ENCODE peak calls at places on chromosomes 3 and 15, in seven cellular contexts. Q, D, W, S, Y, X and P are unnamed samples.

GRCh38 chr3:163671201-163671600 is 1407.1 kb downstream of the SI start:
- DNase-seq in Q (no peak), D (no peak), W (no peak), S (no peak), Y (no peak), X (no peak), P (no peak)

GRCh38 chr3:87227835-87228144 is 681 bp downstream of the CHMP2B start:
- DNase-seq in Q (no peak), D (no peak), W (no peak), S (no peak), Y (peak; percentile 15), X (no peak), P (no peak)

GRCh38 chr3:182241777-182242556 is 530.2 kb downstream of the SOX2 start:
- DNase-seq in Q (no peak), D (peak; percentile 50), W (no peak), S (peak; percentile 97), Y (no peak), X (no peak), P (peak; percentile 61)

GRCh38 chr3:157119369-157119951 is 40.5 kb downstream of the CCNL1 start:
- DNase-seq in Q (no peak), D (no peak), W (no peak), S (no peak), Y (no peak), X (no peak), P (no peak)

GRCh38 chr15:82918162-82918561 is 34.4 kb downstream of the HOMER2 start:
- DNase-seq in Q (no peak), D (no peak), W (no peak), S (no peak), Y (no peak), X (no peak), P (no peak)

GRCh38 chr3:171419457-171419856 is 40.7 kb downstream of the TNIK start:
- DNase-seq in Q (no peak), D (no peak), W (no peak), S (no peak), Y (no peak), X (no peak), P (no peak)

GRCh38 chr3:8423307-8423706 is 78.3 kb upstream of the LMCD1 start:
- DNase-seq in Q (no peak), D (no peak), W (no peak), S (no peak), Y (no peak), X (no peak), P (no peak)

GRCh38 chr3:127457746-127458145 is 132.8 kb downstream of the TPRA1 start:
- DNase-seq in Q (no peak), D (no peak), W (no peak), S (no peak), Y (no peak), X (no peak), P (no peak)

GRCh38 chr3:27253831-27254230 is 115.4 kb downstream of the NEK10 start:
- DNase-seq in Q (peak; percentile 71), D (peak; percentile 31), W (peak; percentile 69), S (peak; percentile 13), Y (peak; percentile 51), X (peak; percentile 17), P (no peak)

GRCh38 chr15:96183020-96183926 is 147.2 kb upstream of the NR2F2 start:
- DNase-seq in Q (no peak), D (no peak), W (no peak), S (no peak), Y (no peak), X (no peak), P (no peak)

GRCh38 chr3:10093678-10094077 is 14.4 kb downstream of the FANCD2OS start:
- DNase-seq in Q (no peak), D (no peak), W (no peak), S (no peak), Y (no peak), X (no peak), P (no peak)

GRCh38 chr15:78968539-78969271 is 23.9 kb upstream of the CTSH start:
- DNase-seq in Q (no peak), D (no peak), W (no peak), S (no peak), Y (no peak), X (no peak), P (no peak)

GRCh38 chr3:29972594-29972993 is 633.8 kb upstream of the TGFBR2 start:
- DNase-seq in Q (no peak), D (peak; percentile 36), W (no peak), S (peak; percentile 87), Y (peak; percentile 72), X (peak; percentile 34), P (no peak)

GRCh38 chr3:167051421-167051820 is 328.7 kb downstream of the ZBBX start:
- DNase-seq in Q (no peak), D (no peak), W (no peak), S (no peak), Y (no peak), X (no peak), P (no peak)

GRCh38 chr3:165883866-165884478 is 46.7 kb upstream of the BCHE start:
- DNase-seq in Q (no peak), D (no peak), W (peak; percentile 18), S (no peak), Y (no peak), X (no peak), P (no peak)

GRCh38 chr3:107690522-107691138 is 167.9 kb downstream of the BBX start:
- DNase-seq in Q (no peak), D (peak; percentile 35), W (peak; percentile 67), S (peak; percentile 51), Y (peak; percentile 72), X (no peak), P (no peak)

GRCh38 chr15:25810631-25811077 is 52.5 kb downstream of the ATP10A start:
- DNase-seq in Q (no peak), D (no peak), W (peak; percentile 16), S (peak; percentile 61), Y (no peak), X (no peak), P (no peak)

GRCh38 chr3:185912512-185912911 is 25.3 kb downstream of the TRA2B start:
- DNase-seq in Q (no peak), D (no peak), W (no peak), S (no peak), Y (no peak), X (no peak), P (no peak)

GRCh38 chr3:54781728-54782127 is 146.1 kb downstream of the LRTM1 start:
- DNase-seq in Q (no peak), D (no peak), W (peak; percentile 55), S (no peak), Y (no peak), X (no peak), P (no peak)

GRCh38 chr3:127671523-127672428 is 976 bp upstream of the ABTB1 start:
- DNase-seq in Q (peak; percentile 72), D (no peak), W (peak; percentile 10), S (no peak), Y (peak; percentile 28), X (no peak), P (no peak)

GRCh38 chr3:107999215-107999775 is 91.5 kb downstream of the CD47 start:
- DNase-seq in Q (no peak), D (no peak), W (no peak), S (peak; percentile 34), Y (no peak), X (peak; percentile 34), P (no peak)

GRCh38 chr15:37900286-37901221 is 33.9 kb upstream of the TMCO5A start:
- DNase-seq in Q (no peak), D (no peak), W (no peak), S (peak; percentile 47), Y (peak; percentile 14), X (no peak), P (no peak)

GRCh38 chr3:49133226-49133951 is 539 bp upstream of the LAMB2 start:
- DNase-seq in Q (peak; percentile 90), D (peak; percentile 83), W (no peak), S (peak; percentile 90), Y (peak; percentile 82), X (no peak), P (peak; percentile 88)

GRCh38 chr3:142226474-142226873 is 1.1 kb upstream of the GK5 start:
- DNase-seq in Q (no peak), D (no peak), W (no peak), S (no peak), Y (no peak), X (no peak), P (no peak)
- TF ChIP-seq CTCF in Q (no peak), D (no peak), W (no peak), S (no peak), Y (peak; percentile 21), X (peak; percentile 8), P (no peak)

DNA sequence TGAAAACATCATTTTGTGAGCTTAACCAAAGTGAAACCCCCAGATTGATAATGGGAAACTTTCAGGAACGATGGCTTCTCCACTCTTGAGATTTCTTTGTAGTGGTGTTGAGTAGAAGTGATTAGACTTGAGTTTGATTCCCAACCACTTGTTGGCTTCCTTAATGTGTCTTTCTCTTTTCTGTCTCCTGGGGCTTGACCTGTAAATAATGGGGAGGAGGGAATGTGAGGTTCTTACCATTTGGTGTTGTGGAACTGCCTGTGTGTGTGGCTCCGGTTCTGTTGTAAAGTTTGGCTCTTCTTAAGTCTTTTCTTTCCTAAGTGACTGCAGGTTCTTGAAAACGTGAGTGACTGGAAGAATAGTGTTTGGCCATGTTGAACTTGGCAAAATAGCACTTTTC is 2.7 kb downstream of the CDV3 start:
- DNase-seq in Q (no peak), D (no peak), W (peak; percentile 21), S (no peak), Y (no peak), X (no peak), P (no peak)
- H3K36me3 ChIP-seq in Q (peaks cover 57% of the 10 kb centered on the region), D (peaks cover 10% of the 10 kb centered on the region), W (peaks cover 31% of the 10 kb centered on the region), S (peaks cover 30% of the 10 kb centered on the region), Y (peaks cover 37% of the 10 kb centered on the region), X (peaks cover 15% of the 10 kb centered on the region), P (no peaks in the 10 kb centered on the region)

GRCh38 chr15:63277044-63277892 is at the start of gene APH1B:
- DNase-seq in Q (peak; percentile 93), D (peak; percentile 67), W (peak; percentile 72), S (peak; percentile 42), Y (peak; percentile 83), X (peak; percentile 36), P (peak; percentile 88)
- TF ChIP-seq CTCF in Q (no peak), D (no peak), W (no peak), S (no peak), Y (no peak), X (no peak), P (no peak)

GRCh38 chr15:74410502-74410901 is 23.3 kb downstream of the SEMA7A start:
- DNase-seq in Q (no peak), D (no peak), W (no peak), S (no peak), Y (no peak), X (no peak), P (no peak)
- H3K36me3 ChIP-seq in Q (no peaks in the 10 kb centered on the region), D (no peaks in the 10 kb centered on the region), W (no peaks in the 10 kb centered on the region), S (peaks cover 40% of the 10 kb centered on the region), Y (no peaks in the 10 kb centered on the region), X (peaks cover 5% of the 10 kb centered on the region), P (no peaks in the 10 kb centered on the region)